ENCODE peak calls at places on chromosomes 5 and 9, in ten cellular contexts. One of them, this sample, is unnamed.

GRCh38 chr5:41240985-41241384 is 27.7 kb upstream of the C6 start:
- DNase-seq in left lung: peak
- DNase-seq in endothelial cell: no peak
- DNase-seq in A172: no peak
- DNase-seq in heart left ventricle: no peak
- DNase-seq in left ventricle myocardium superior: no peak
- DNase-seq in brain microvascular endothelial cell: no peak
- DNase-seq in EH: no peak
- DNase-seq in CD4-positive, CD25-positive, alpha-beta regulatory T cell: no peak
- DNase-seq in ACHN: no peak
- DNase-seq in this sample: no peak

GRCh38 chr5:43498571-43498970 is 14.9 kb upstream of the TMEM267 start:
- DNase-seq in left lung: no peak
- DNase-seq in endothelial cell: no peak
- DNase-seq in A172: no peak
- DNase-seq in heart left ventricle: no peak
- DNase-seq in left ventricle myocardium superior: no peak
- DNase-seq in brain microvascular endothelial cell: no peak
- DNase-seq in EH: no peak
- DNase-seq in CD4-positive, CD25-positive, alpha-beta regulatory T cell: no peak
- DNase-seq in ACHN: no peak
- DNase-seq in this sample: no peak

GRCh38 chr5:7392401-7393024 is 3.4 kb upstream of the ADCY2 start:
- DNase-seq in left lung: no peak
- DNase-seq in endothelial cell: peak
- DNase-seq in A172: peak
- DNase-seq in heart left ventricle: no peak
- DNase-seq in left ventricle myocardium superior: no peak
- DNase-seq in brain microvascular endothelial cell: no peak
- DNase-seq in EH: peak
- DNase-seq in CD4-positive, CD25-positive, alpha-beta regulatory T cell: no peak
- DNase-seq in ACHN: peak
- DNase-seq in this sample: no peak

GRCh38 chr5:124856726-124857125 is 110.3 kb upstream of the ZNF608 start:
- DNase-seq in left lung: no peak
- DNase-seq in endothelial cell: no peak
- DNase-seq in A172: no peak
- DNase-seq in heart left ventricle: no peak
- DNase-seq in left ventricle myocardium superior: no peak
- DNase-seq in brain microvascular endothelial cell: no peak
- DNase-seq in EH: no peak
- DNase-seq in CD4-positive, CD25-positive, alpha-beta regulatory T cell: no peak
- DNase-seq in ACHN: no peak
- DNase-seq in this sample: no peak

GRCh38 chr5:160479926-160480325 is 58.3 kb downstream of the PTTG1 start:
- DNase-seq in left lung: no peak
- DNase-seq in endothelial cell: no peak
- DNase-seq in A172: peak
- DNase-seq in heart left ventricle: no peak
- DNase-seq in left ventricle myocardium superior: no peak
- DNase-seq in brain microvascular endothelial cell: peak
- DNase-seq in EH: peak
- DNase-seq in CD4-positive, CD25-positive, alpha-beta regulatory T cell: no peak
- DNase-seq in ACHN: peak
- DNase-seq in this sample: no peak

GRCh38 chr5:120053841-120054240 is 410.3 kb upstream of the PRR16 start:
- DNase-seq in left lung: no peak
- DNase-seq in endothelial cell: no peak
- DNase-seq in A172: no peak
- DNase-seq in heart left ventricle: no peak
- DNase-seq in left ventricle myocardium superior: no peak
- DNase-seq in brain microvascular endothelial cell: peak
- DNase-seq in EH: peak
- DNase-seq in CD4-positive, CD25-positive, alpha-beta regulatory T cell: no peak
- DNase-seq in ACHN: no peak
- DNase-seq in this sample: no peak

GRCh38 chr5:132656774-132657355 is 1.1 kb upstream of the IL13 start:
- DNase-seq in left lung: no peak
- DNase-seq in endothelial cell: no peak
- DNase-seq in A172: no peak
- DNase-seq in heart left ventricle: no peak
- DNase-seq in left ventricle myocardium superior: no peak
- DNase-seq in brain microvascular endothelial cell: no peak
- DNase-seq in EH: no peak
- DNase-seq in CD4-positive, CD25-positive, alpha-beta regulatory T cell: no peak
- DNase-seq in ACHN: no peak
- DNase-seq in this sample: no peak

GRCh38 chr9:106859957-106860715 is 2.8 kb upstream of the ZNF462 start:
- DNase-seq in left lung: peak
- DNase-seq in endothelial cell: peak
- DNase-seq in A172: peak
- DNase-seq in heart left ventricle: peak
- DNase-seq in left ventricle myocardium superior: peak
- DNase-seq in brain microvascular endothelial cell: no peak
- DNase-seq in EH: peak
- DNase-seq in CD4-positive, CD25-positive, alpha-beta regulatory T cell: no peak
- DNase-seq in ACHN: peak
- DNase-seq in this sample: peak

GRCh38 chr9:31821583-31821982 is 562.9 kb upstream of the ACO1 start:
- DNase-seq in left lung: peak
- DNase-seq in endothelial cell: no peak
- DNase-seq in A172: no peak
- DNase-seq in heart left ventricle: no peak
- DNase-seq in left ventricle myocardium superior: no peak
- DNase-seq in brain microvascular endothelial cell: no peak
- DNase-seq in EH: no peak
- DNase-seq in CD4-positive, CD25-positive, alpha-beta regulatory T cell: no peak
- DNase-seq in ACHN: no peak
- DNase-seq in this sample: no peak

GRCh38 chr9:131310833-131311554 is 21.5 kb downstream of the PLPP7 start:
- DNase-seq in left lung: no peak
- DNase-seq in endothelial cell: no peak
- DNase-seq in A172: no peak
- DNase-seq in heart left ventricle: no peak
- DNase-seq in left ventricle myocardium superior: peak
- DNase-seq in brain microvascular endothelial cell: no peak
- DNase-seq in EH: no peak
- DNase-seq in CD4-positive, CD25-positive, alpha-beta regulatory T cell: peak
- DNase-seq in ACHN: no peak
- DNase-seq in this sample: no peak

GRCh38 chr5:123206618-123207320 is 117.7 kb downstream of the PRDM6 start:
- DNase-seq in left lung: no peak
- DNase-seq in endothelial cell: no peak
- DNase-seq in A172: no peak
- DNase-seq in heart left ventricle: no peak
- DNase-seq in left ventricle myocardium superior: no peak
- DNase-seq in brain microvascular endothelial cell: peak
- DNase-seq in EH: peak
- DNase-seq in CD4-positive, CD25-positive, alpha-beta regulatory T cell: no peak
- DNase-seq in ACHN: no peak
- DNase-seq in this sample: no peak

GRCh38 chr9:1173986-1174385 is 123.8 kb downstream of the DMRT2 start:
- DNase-seq in left lung: no peak
- DNase-seq in endothelial cell: no peak
- DNase-seq in A172: no peak
- DNase-seq in heart left ventricle: no peak
- DNase-seq in left ventricle myocardium superior: no peak
- DNase-seq in brain microvascular endothelial cell: no peak
- DNase-seq in EH: peak
- DNase-seq in CD4-positive, CD25-positive, alpha-beta regulatory T cell: no peak
- DNase-seq in ACHN: no peak
- DNase-seq in this sample: no peak

GRCh38 chr5:150317048-150318003 is 14.6 kb upstream of the ARSI start:
- DNase-seq in left lung: no peak
- DNase-seq in endothelial cell: no peak
- DNase-seq in A172: peak
- DNase-seq in heart left ventricle: no peak
- DNase-seq in left ventricle myocardium superior: no peak
- DNase-seq in brain microvascular endothelial cell: peak
- DNase-seq in EH: peak
- DNase-seq in CD4-positive, CD25-positive, alpha-beta regulatory T cell: no peak
- DNase-seq in ACHN: peak
- DNase-seq in this sample: peak

GRCh38 chr9:130111805-130112204 is 58.1 kb downstream of the GPR107 start:
- DNase-seq in left lung: no peak
- DNase-seq in endothelial cell: no peak
- DNase-seq in A172: no peak
- DNase-seq in heart left ventricle: no peak
- DNase-seq in left ventricle myocardium superior: no peak
- DNase-seq in brain microvascular endothelial cell: no peak
- DNase-seq in EH: no peak
- DNase-seq in CD4-positive, CD25-positive, alpha-beta regulatory T cell: no peak
- DNase-seq in ACHN: no peak
- DNase-seq in this sample: no peak

GRCh38 chr9:15541862-15542261 is 11.0 kb upstream of the CCDC171 start:
- DNase-seq in left lung: no peak
- DNase-seq in endothelial cell: no peak
- DNase-seq in A172: no peak
- DNase-seq in heart left ventricle: no peak
- DNase-seq in left ventricle myocardium superior: no peak
- DNase-seq in brain microvascular endothelial cell: no peak
- DNase-seq in EH: no peak
- DNase-seq in CD4-positive, CD25-positive, alpha-beta regulatory T cell: no peak
- DNase-seq in ACHN: no peak
- DNase-seq in this sample: no peak

GRCh38 chr9:136826703-136827582 is 15.3 kb upstream of the AJM1 start:
- DNase-seq in left lung: peak
- DNase-seq in endothelial cell: no peak
- DNase-seq in A172: no peak
- DNase-seq in heart left ventricle: peak
- DNase-seq in left ventricle myocardium superior: no peak
- DNase-seq in brain microvascular endothelial cell: no peak
- DNase-seq in EH: no peak
- DNase-seq in CD4-positive, CD25-positive, alpha-beta regulatory T cell: no peak
- DNase-seq in ACHN: no peak
- DNase-seq in this sample: no peak

GRCh38 chr9:8428389-8428788 is 628.8 kb upstream of the DMAC1 start:
- DNase-seq in left lung: no peak
- DNase-seq in endothelial cell: no peak
- DNase-seq in A172: no peak
- DNase-seq in heart left ventricle: no peak
- DNase-seq in left ventricle myocardium superior: no peak
- DNase-seq in brain microvascular endothelial cell: no peak
- DNase-seq in EH: no peak
- DNase-seq in CD4-positive, CD25-positive, alpha-beta regulatory T cell: no peak
- DNase-seq in ACHN: no peak
- DNase-seq in this sample: no peak

GRCh38 chr9:35481347-35481975 is 8.4 kb upstream of the RUSC2 start:
- DNase-seq in left lung: no peak
- DNase-seq in endothelial cell: peak
- DNase-seq in A172: peak
- DNase-seq in heart left ventricle: no peak
- DNase-seq in left ventricle myocardium superior: no peak
- DNase-seq in brain microvascular endothelial cell: peak
- DNase-seq in EH: peak
- DNase-seq in CD4-positive, CD25-positive, alpha-beta regulatory T cell: no peak
- DNase-seq in ACHN: peak
- DNase-seq in this sample: peak

GRCh38 chr9:4923580-4924544 is 61.2 kb upstream of the JAK2 start:
- DNase-seq in left lung: no peak
- DNase-seq in endothelial cell: no peak
- DNase-seq in A172: peak
- DNase-seq in heart left ventricle: no peak
- DNase-seq in left ventricle myocardium superior: no peak
- DNase-seq in brain microvascular endothelial cell: no peak
- DNase-seq in EH: peak
- DNase-seq in CD4-positive, CD25-positive, alpha-beta regulatory T cell: no peak
- DNase-seq in ACHN: peak
- DNase-seq in this sample: no peak

GRCh38 chr5:4941957-4942830 is 197.9 kb upstream of the ADAMTS16 start:
- DNase-seq in left lung: peak
- DNase-seq in endothelial cell: peak
- DNase-seq in A172: no peak
- DNase-seq in heart left ventricle: no peak
- DNase-seq in left ventricle myocardium superior: peak
- DNase-seq in brain microvascular endothelial cell: no peak
- DNase-seq in EH: no peak
- DNase-seq in CD4-positive, CD25-positive, alpha-beta regulatory T cell: no peak
- DNase-seq in ACHN: no peak
- DNase-seq in this sample: no peak

This sample was measured in Caco-2.